ENCODE peak calls at places on chromosomes 3 and 15, in seven cellular contexts. One of them, this sample, is unnamed.

GRCh38 chr3:8765528-8765927 is 3.9 kb downstream of the OXTR start:
- DNase-seq in RCC 7860: no peak
- DNase-seq in HT1080: no peak
- DNase-seq in right atrium auricular region: no peak
- DNase-seq in right cardiac atrium: no peak
- DNase-seq in activated gamma-delta T cell treated with Interleukin-2 at 50 U/mL for 16 hours: no peak
- DNase-seq in AML-193: no peak
- DNase-seq in this sample: no peak

GRCh38 chr3:176663376-176663775 is 533.9 kb downstream of the TBL1XR1 start:
- DNase-seq in RCC 7860: no peak
- DNase-seq in HT1080: peak; percentile 66
- DNase-seq in right atrium auricular region: no peak
- DNase-seq in right cardiac atrium: no peak
- DNase-seq in activated gamma-delta T cell treated with Interleukin-2 at 50 U/mL for 16 hours: no peak
- DNase-seq in AML-193: no peak
- DNase-seq in this sample: no peak

GRCh38 chr3:195194559-195195161 is 76.3 kb downstream of the XXYLT1 start:
- DNase-seq in RCC 7860: no peak
- DNase-seq in HT1080: peak; percentile 37
- DNase-seq in right atrium auricular region: peak; percentile 7
- DNase-seq in right cardiac atrium: no peak
- DNase-seq in activated gamma-delta T cell treated with Interleukin-2 at 50 U/mL for 16 hours: no peak
- DNase-seq in AML-193: no peak
- DNase-seq in this sample: no peak

GRCh38 chr3:134357914-134358811 is 16.1 kb downstream of the AMOTL2 start:
- DNase-seq in RCC 7860: peak; percentile 97
- DNase-seq in HT1080: peak; percentile 99
- DNase-seq in right atrium auricular region: no peak
- DNase-seq in right cardiac atrium: no peak
- DNase-seq in activated gamma-delta T cell treated with Interleukin-2 at 50 U/mL for 16 hours: no peak
- DNase-seq in AML-193: no peak
- DNase-seq in this sample: peak; percentile 10

GRCh38 chr3:127041264-127041820 is 58.4 kb downstream of the PLXNA1 start:
- DNase-seq in RCC 7860: no peak
- DNase-seq in HT1080: no peak
- DNase-seq in right atrium auricular region: no peak
- DNase-seq in right cardiac atrium: no peak
- DNase-seq in activated gamma-delta T cell treated with Interleukin-2 at 50 U/mL for 16 hours: no peak
- DNase-seq in AML-193: no peak
- DNase-seq in this sample: no peak

GRCh38 chr15:67967871-67968423 is 86.2 kb upstream of the PIAS1 start:
- DNase-seq in RCC 7860: no peak
- DNase-seq in HT1080: peak; percentile 75
- DNase-seq in right atrium auricular region: peak; percentile 84
- DNase-seq in right cardiac atrium: peak; percentile 87
- DNase-seq in activated gamma-delta T cell treated with Interleukin-2 at 50 U/mL for 16 hours: peak; percentile 7
- DNase-seq in AML-193: no peak
- DNase-seq in this sample: peak; percentile 19

GRCh38 chr3:106333911-106334618 is 465.3 kb upstream of the CBLB start:
- DNase-seq in RCC 7860: peak; percentile 44
- DNase-seq in HT1080: peak; percentile 47
- DNase-seq in right atrium auricular region: no peak
- DNase-seq in right cardiac atrium: no peak
- DNase-seq in activated gamma-delta T cell treated with Interleukin-2 at 50 U/mL for 16 hours: peak; percentile 37
- DNase-seq in AML-193: no peak
- DNase-seq in this sample: peak; percentile 4

GRCh38 chr3:127588675-127589577 is 1.6 kb downstream of the TPRA1 start:
- DNase-seq in RCC 7860: peak; percentile 80
- DNase-seq in HT1080: peak; percentile 69
- DNase-seq in right atrium auricular region: no peak
- DNase-seq in right cardiac atrium: no peak
- DNase-seq in activated gamma-delta T cell treated with Interleukin-2 at 50 U/mL for 16 hours: no peak
- DNase-seq in AML-193: no peak
- DNase-seq in this sample: peak; percentile 36

GRCh38 chr3:149582395-149582794 is 75.4 kb downstream of the WWTR1 start:
- DNase-seq in RCC 7860: no peak
- DNase-seq in HT1080: no peak
- DNase-seq in right atrium auricular region: no peak
- DNase-seq in right cardiac atrium: no peak
- DNase-seq in activated gamma-delta T cell treated with Interleukin-2 at 50 U/mL for 16 hours: no peak
- DNase-seq in AML-193: no peak
- DNase-seq in this sample: no peak

GRCh38 chr3:43872301-43872700 is 181.6 kb downstream of the ABHD5 start:
- DNase-seq in RCC 7860: peak; percentile 82
- DNase-seq in HT1080: peak; percentile 98
- DNase-seq in right atrium auricular region: peak; percentile 55
- DNase-seq in right cardiac atrium: no peak
- DNase-seq in activated gamma-delta T cell treated with Interleukin-2 at 50 U/mL for 16 hours: no peak
- DNase-seq in AML-193: no peak
- DNase-seq in this sample: peak; percentile 1

GRCh38 chr3:48630407-48630806 is 4.9 kb downstream of the SLC26A6 start:
- DNase-seq in RCC 7860: no peak
- DNase-seq in HT1080: no peak
- DNase-seq in right atrium auricular region: no peak
- DNase-seq in right cardiac atrium: no peak
- DNase-seq in activated gamma-delta T cell treated with Interleukin-2 at 50 U/mL for 16 hours: no peak
- DNase-seq in AML-193: no peak
- DNase-seq in this sample: no peak